ENCODE peak calls at places on chromosome 3, in six cellular contexts. D is H54; C is AG08396; Z is CD8-positive, alpha-beta T cell; G is mammary epithelial cell; I is nephron progenitor cell. L is an unnamed sample.

GRCh38 chr3:140244893-140245292 is 309.9 kb downstream of the CLSTN2 start:
- DNase-seq in D (no peak), C (no peak), Z (no peak), G (no peak), I (no peak), L (no peak)

GRCh38 chr3:48747015-48747615 is 30.1 kb upstream of the IP6K2 start:
- DNase-seq in D (no peak), C (no peak), Z (no peak), G (peak), I (no peak), L (no peak)

GRCh38 chr3:94875149-94875548 is 812.3 kb downstream of the NSUN3 start:
- DNase-seq in D (no peak), C (peak), Z (no peak), G (no peak), I (no peak), L (no peak)

GRCh38 chr3:12318758-12319621 is 30.1 kb downstream of the PPARG start:
- DNase-seq in D (no peak), C (no peak), Z (no peak), G (no peak), I (no peak), L (no peak)

GRCh38 chr3:71575433-71575832 is 8.1 kb downstream of the FOXP1 start:
- DNase-seq in D (no peak), C (no peak), Z (no peak), G (peak), I (no peak), L (no peak)

GRCh38 chr3:172582712-172583111 is 59.5 kb upstream of the TNFSF10 start:
- DNase-seq in D (no peak), C (no peak), Z (no peak), G (peak), I (no peak), L (no peak)

GRCh38 chr3:7382293-7383033 is 521.5 kb downstream of the GRM7 start:
- DNase-seq in D (no peak), C (no peak), Z (no peak), G (peak), I (no peak), L (no peak)

GRCh38 chr3:196016485-196016884 is 65.4 kb downstream of the TFRC start:
- DNase-seq in D (peak), C (peak), Z (no peak), G (peak), I (no peak), L (no peak)

GRCh38 chr3:192850501-192850981 is 67.1 kb downstream of the MB21D2 start:
- DNase-seq in D (peak), C (no peak), Z (no peak), G (peak), I (no peak), L (no peak)

GRCh38 chr3:172107403-172107802 is 68.0 kb downstream of the FNDC3B start:
- DNase-seq in D (no peak), C (no peak), Z (peak), G (no peak), I (no peak), L (peak)

GRCh38 chr3:134300520-134300919 is 49.9 kb upstream of the RYK start:
- DNase-seq in D (no peak), C (no peak), Z (no peak), G (no peak), I (no peak), L (no peak)

GRCh38 chr3:194503101-194503531 is 16.3 kb upstream of the ATP13A3 start:
- DNase-seq in D (no peak), C (no peak), Z (no peak), G (no peak), I (no peak), L (no peak)